ENCODE peak calls at places on chromosome 11, in four cellular contexts. One of them, this sample, is unnamed.

GRCh38 chr11:35945137-35945518 is 1.3 kb downstream of the LDLRAD3 start:
- DNase-seq in stimulated activated CD4-positive, alpha-beta T cell treated with anti-CD3 and anti-CD28 coated beads, Interleukin-12 subunit alpha, Interleukin-12 subunit beta, amount 100 ng/mL, for 4 hours: no peak
- DNase-seq in activated naive CD4-positive, alpha-beta T cell: no peak
- DNase-seq in cardiac muscle cell: no peak
- DNase-seq in this sample: no peak

GRCh38 chr11:112963368-112963955 is 2.2 kb downstream of the NCAM1 start:
- DNase-seq in cardiac muscle cell: peak
- DNase-seq in activated naive CD4-positive, alpha-beta T cell: no peak
- DNase-seq in stimulated activated CD4-positive, alpha-beta T cell treated with anti-CD3 and anti-CD28 coated beads, Interleukin-12 subunit alpha, Interleukin-12 subunit beta, amount 100 ng/mL, for 4 hours: no peak
- DNase-seq in this sample: peak

GRCh38 chr11:112995423-112996084 is 34.3 kb downstream of the NCAM1 start:
- DNase-seq in activated naive CD4-positive, alpha-beta T cell: no peak
- DNase-seq in cardiac muscle cell: no peak
- DNase-seq in stimulated activated CD4-positive, alpha-beta T cell treated with anti-CD3 and anti-CD28 coated beads, Interleukin-12 subunit alpha, Interleukin-12 subunit beta, amount 100 ng/mL, for 4 hours: no peak
- DNase-seq in this sample: no peak

GRCh38 chr11:115775846-115776245 is 271.6 kb upstream of the CADM1 start:
- DNase-seq in stimulated activated CD4-positive, alpha-beta T cell treated with anti-CD3 and anti-CD28 coated beads, Interleukin-12 subunit alpha, Interleukin-12 subunit beta, amount 100 ng/mL, for 4 hours: no peak
- DNase-seq in cardiac muscle cell: no peak
- DNase-seq in activated naive CD4-positive, alpha-beta T cell: no peak
- DNase-seq in this sample: no peak

GRCh38 chr11:79026803-79027445 is 413.9 kb downstream of the TENM4 start:
- DNase-seq in stimulated activated CD4-positive, alpha-beta T cell treated with anti-CD3 and anti-CD28 coated beads, Interleukin-12 subunit alpha, Interleukin-12 subunit beta, amount 100 ng/mL, for 4 hours: no peak
- DNase-seq in activated naive CD4-positive, alpha-beta T cell: no peak
- DNase-seq in cardiac muscle cell: no peak
- DNase-seq in this sample: no peak

GRCh38 chr11:119374632-119375394 is 6.7 kb downstream of the USP2 start:
- DNase-seq in stimulated activated CD4-positive, alpha-beta T cell treated with anti-CD3 and anti-CD28 coated beads, Interleukin-12 subunit alpha, Interleukin-12 subunit beta, amount 100 ng/mL, for 4 hours: no peak
- DNase-seq in cardiac muscle cell: no peak
- DNase-seq in activated naive CD4-positive, alpha-beta T cell: no peak
- DNase-seq in this sample: no peak

GRCh38 chr11:6437423-6437822 is 3.4 kb downstream of the HPX start:
- DNase-seq in stimulated activated CD4-positive, alpha-beta T cell treated with anti-CD3 and anti-CD28 coated beads, Interleukin-12 subunit alpha, Interleukin-12 subunit beta, amount 100 ng/mL, for 4 hours: no peak
- DNase-seq in cardiac muscle cell: no peak
- DNase-seq in activated naive CD4-positive, alpha-beta T cell: no peak
- DNase-seq in this sample: no peak

GRCh38 chr11:210122-210802 is 2.8 kb downstream of the RIC8A start:
- DNase-seq in cardiac muscle cell: no peak
- DNase-seq in activated naive CD4-positive, alpha-beta T cell: no peak
- DNase-seq in stimulated activated CD4-positive, alpha-beta T cell treated with anti-CD3 and anti-CD28 coated beads, Interleukin-12 subunit alpha, Interleukin-12 subunit beta, amount 100 ng/mL, for 4 hours: no peak
- DNase-seq in this sample: no peak

GRCh38 chr11:122365545-122366380 is 249.7 kb upstream of the BLID start:
- DNase-seq in activated naive CD4-positive, alpha-beta T cell: no peak
- DNase-seq in stimulated activated CD4-positive, alpha-beta T cell treated with anti-CD3 and anti-CD28 coated beads, Interleukin-12 subunit alpha, Interleukin-12 subunit beta, amount 100 ng/mL, for 4 hours: no peak
- DNase-seq in cardiac muscle cell: peak
- DNase-seq in this sample: no peak

GRCh38 chr11:14018441-14018840 is 55.9 kb downstream of the SPON1 start:
- DNase-seq in cardiac muscle cell: no peak
- DNase-seq in activated naive CD4-positive, alpha-beta T cell: no peak
- DNase-seq in stimulated activated CD4-positive, alpha-beta T cell treated with anti-CD3 and anti-CD28 coated beads, Interleukin-12 subunit alpha, Interleukin-12 subunit beta, amount 100 ng/mL, for 4 hours: no peak
- DNase-seq in this sample: no peak

GRCh38 chr11:43316451-43316850 is 4.7 kb downstream of the API5 start:
- DNase-seq in stimulated activated CD4-positive, alpha-beta T cell treated with anti-CD3 and anti-CD28 coated beads, Interleukin-12 subunit alpha, Interleukin-12 subunit beta, amount 100 ng/mL, for 4 hours: no peak
- DNase-seq in activated naive CD4-positive, alpha-beta T cell: no peak
- DNase-seq in cardiac muscle cell: no peak
- DNase-seq in this sample: no peak

GRCh38 chr11:19642185-19642591 is 70.4 kb upstream of the NAV2 start:
- DNase-seq in activated naive CD4-positive, alpha-beta T cell: no peak
- DNase-seq in cardiac muscle cell: no peak
- DNase-seq in stimulated activated CD4-positive, alpha-beta T cell treated with anti-CD3 and anti-CD28 coated beads, Interleukin-12 subunit alpha, Interleukin-12 subunit beta, amount 100 ng/mL, for 4 hours: no peak
- DNase-seq in this sample: no peak

GRCh38 chr11:2266586-2267305 is 3.6 kb downstream of the ASCL2 start:
- DNase-seq in cardiac muscle cell: no peak
- DNase-seq in stimulated activated CD4-positive, alpha-beta T cell treated with anti-CD3 and anti-CD28 coated beads, Interleukin-12 subunit alpha, Interleukin-12 subunit beta, amount 100 ng/mL, for 4 hours: no peak
- DNase-seq in activated naive CD4-positive, alpha-beta T cell: no peak
- DNase-seq in this sample: no peak

GRCh38 chr11:106178361-106178760 is 100.9 kb downstream of the AASDHPPT start:
- DNase-seq in cardiac muscle cell: no peak
- DNase-seq in stimulated activated CD4-positive, alpha-beta T cell treated with anti-CD3 and anti-CD28 coated beads, Interleukin-12 subunit alpha, Interleukin-12 subunit beta, amount 100 ng/mL, for 4 hours: no peak
- DNase-seq in activated naive CD4-positive, alpha-beta T cell: no peak
- DNase-seq in this sample: no peak

GRCh38 chr11:88042238-88043032 is 132.8 kb downstream of the RAB38 start:
- DNase-seq in activated naive CD4-positive, alpha-beta T cell: no peak
- DNase-seq in cardiac muscle cell: peak
- DNase-seq in stimulated activated CD4-positive, alpha-beta T cell treated with anti-CD3 and anti-CD28 coated beads, Interleukin-12 subunit alpha, Interleukin-12 subunit beta, amount 100 ng/mL, for 4 hours: no peak
- DNase-seq in this sample: no peak

GRCh38 chr11:62081378-62082291 is 42.2 kb upstream of the INCENP start:
- DNase-seq in cardiac muscle cell: peak
- DNase-seq in stimulated activated CD4-positive, alpha-beta T cell treated with anti-CD3 and anti-CD28 coated beads, Interleukin-12 subunit alpha, Interleukin-12 subunit beta, amount 100 ng/mL, for 4 hours: peak
- DNase-seq in activated naive CD4-positive, alpha-beta T cell: peak
- DNase-seq in this sample: peak

GRCh38 chr11:13119361-13119760 is 110.2 kb downstream of the RASSF10 start:
- DNase-seq in stimulated activated CD4-positive, alpha-beta T cell treated with anti-CD3 and anti-CD28 coated beads, Interleukin-12 subunit alpha, Interleukin-12 subunit beta, amount 100 ng/mL, for 4 hours: no peak
- DNase-seq in activated naive CD4-positive, alpha-beta T cell: no peak
- DNase-seq in cardiac muscle cell: no peak
- DNase-seq in this sample: no peak

GRCh38 chr11:122681070-122681469 is 25.5 kb downstream of the UBASH3B start:
- DNase-seq in activated naive CD4-positive, alpha-beta T cell: no peak
- DNase-seq in stimulated activated CD4-positive, alpha-beta T cell treated with anti-CD3 and anti-CD28 coated beads, Interleukin-12 subunit alpha, Interleukin-12 subunit beta, amount 100 ng/mL, for 4 hours: no peak
- DNase-seq in cardiac muscle cell: no peak
- DNase-seq in this sample: no peak

GRCh38 chr11:120225372-120225909 is 14.5 kb upstream of the POU2F3 start:
- DNase-seq in stimulated activated CD4-positive, alpha-beta T cell treated with anti-CD3 and anti-CD28 coated beads, Interleukin-12 subunit alpha, Interleukin-12 subunit beta, amount 100 ng/mL, for 4 hours: no peak
- DNase-seq in cardiac muscle cell: no peak
- DNase-seq in activated naive CD4-positive, alpha-beta T cell: no peak
- DNase-seq in this sample: no peak

GRCh38 chr11:30585067-30585891 is 874 bp downstream of the MPPED2 start:
- DNase-seq in cardiac muscle cell: peak
- DNase-seq in stimulated activated CD4-positive, alpha-beta T cell treated with anti-CD3 and anti-CD28 coated beads, Interleukin-12 subunit alpha, Interleukin-12 subunit beta, amount 100 ng/mL, for 4 hours: no peak
- DNase-seq in activated naive CD4-positive, alpha-beta T cell: no peak
- DNase-seq in this sample: peak

GRCh38 chr11:58629857-58630256 is 7.4 kb downstream of the CNTF start:
- DNase-seq in cardiac muscle cell: peak
- DNase-seq in stimulated activated CD4-positive, alpha-beta T cell treated with anti-CD3 and anti-CD28 coated beads, Interleukin-12 subunit alpha, Interleukin-12 subunit beta, amount 100 ng/mL, for 4 hours: no peak
- DNase-seq in activated naive CD4-positive, alpha-beta T cell: no peak
- DNase-seq in this sample: no peak

GRCh38 chr11:130212431-130212961 is 52.9 kb downstream of the ST14 start:
- DNase-seq in cardiac muscle cell: no peak
- DNase-seq in activated naive CD4-positive, alpha-beta T cell: no peak
- DNase-seq in stimulated activated CD4-positive, alpha-beta T cell treated with anti-CD3 and anti-CD28 coated beads, Interleukin-12 subunit alpha, Interleukin-12 subunit beta, amount 100 ng/mL, for 4 hours: no peak
- DNase-seq in this sample: peak

GRCh38 chr11:11020219-11020726 is 162.4 kb upstream of the ZBED5 start:
- DNase-seq in cardiac muscle cell: no peak
- DNase-seq in stimulated activated CD4-positive, alpha-beta T cell treated with anti-CD3 and anti-CD28 coated beads, Interleukin-12 subunit alpha, Interleukin-12 subunit beta, amount 100 ng/mL, for 4 hours: no peak
- DNase-seq in activated naive CD4-positive, alpha-beta T cell: no peak
- DNase-seq in this sample: no peak

GRCh38 chr11:15818132-15818842 is 538.1 kb downstream of the SOX6 start:
- DNase-seq in cardiac muscle cell: no peak
- DNase-seq in activated naive CD4-positive, alpha-beta T cell: no peak
- DNase-seq in stimulated activated CD4-positive, alpha-beta T cell treated with anti-CD3 and anti-CD28 coated beads, Interleukin-12 subunit alpha, Interleukin-12 subunit beta, amount 100 ng/mL, for 4 hours: no peak
- DNase-seq in this sample: no peak

GRCh38 chr11:19714093-19714386 is 1.4 kb downstream of the NAV2 start:
- DNase-seq in cardiac muscle cell: no peak
- DNase-seq in activated naive CD4-positive, alpha-beta T cell: no peak
- DNase-seq in stimulated activated CD4-positive, alpha-beta T cell treated with anti-CD3 and anti-CD28 coated beads, Interleukin-12 subunit alpha, Interleukin-12 subunit beta, amount 100 ng/mL, for 4 hours: no peak
- DNase-seq in this sample: no peak

GRCh38 chr11:78414321-78415051 is 3.1 kb downstream of the GAB2 start:
- DNase-seq in activated naive CD4-positive, alpha-beta T cell: no peak
- DNase-seq in cardiac muscle cell: no peak
- DNase-seq in stimulated activated CD4-positive, alpha-beta T cell treated with anti-CD3 and anti-CD28 coated beads, Interleukin-12 subunit alpha, Interleukin-12 subunit beta, amount 100 ng/mL, for 4 hours: no peak
- DNase-seq in this sample: no peak

This sample was measured in progenitor cell of endocrine pancreas.